ENCODE peak calls at places on chromosomes 3 and 15, in five cellular contexts. L, J, B, U and Q are unnamed samples.

GRCh38 chr15:86273309-86273708 is 193.6 kb downstream of the AGBL1 start:
- DNase-seq in L (no peak), J (no peak), B (no peak), U (no peak), Q (no peak)

GRCh38 chr3:88219138-88219792 is 69.5 kb downstream of the C3orf38 start:
- DNase-seq in L (peak), J (peak), B (peak), U (peak), Q (peak)

GRCh38 chr3:110413807-110414748 is 657.5 kb upstream of the NECTIN3 start:
- DNase-seq in L (peak), J (peak), B (peak), U (no peak), Q (no peak)

GRCh38 chr3:3170998-3171397 is 8.5 kb downstream of the CRBN start:
- DNase-seq in L (peak), J (peak), B (peak), U (peak), Q (peak)

GRCh38 chr15:68637755-68638405 is 59.1 kb downstream of the CORO2B start:
- DNase-seq in L (peak), J (peak), B (peak), U (no peak), Q (no peak)

GRCh38 chr3:191136347-191136746 is 62.7 kb upstream of the OSTN start:
- DNase-seq in L (peak), J (peak), B (peak), U (no peak), Q (no peak)

GRCh38 chr3:174581551-174581950 is 277.6 kb upstream of the NAALADL2 start:
- DNase-seq in L (no peak), J (peak), B (peak), U (no peak), Q (no peak)

GRCh38 chr3:4438296-4438695 is 28.8 kb downstream of the SUMF1 start:
- DNase-seq in L (no peak), J (no peak), B (no peak), U (no peak), Q (no peak)

GRCh38 chr15:96333194-96334016 is 2.9 kb downstream of the NR2F2 start:
- DNase-seq in L (no peak), J (peak), B (peak), U (peak), Q (no peak)

GRCh38 chr3:1214928-1215327 is 122.1 kb downstream of the CNTN6 start:
- DNase-seq in L (peak), J (no peak), B (peak), U (no peak), Q (no peak)

DNA sequence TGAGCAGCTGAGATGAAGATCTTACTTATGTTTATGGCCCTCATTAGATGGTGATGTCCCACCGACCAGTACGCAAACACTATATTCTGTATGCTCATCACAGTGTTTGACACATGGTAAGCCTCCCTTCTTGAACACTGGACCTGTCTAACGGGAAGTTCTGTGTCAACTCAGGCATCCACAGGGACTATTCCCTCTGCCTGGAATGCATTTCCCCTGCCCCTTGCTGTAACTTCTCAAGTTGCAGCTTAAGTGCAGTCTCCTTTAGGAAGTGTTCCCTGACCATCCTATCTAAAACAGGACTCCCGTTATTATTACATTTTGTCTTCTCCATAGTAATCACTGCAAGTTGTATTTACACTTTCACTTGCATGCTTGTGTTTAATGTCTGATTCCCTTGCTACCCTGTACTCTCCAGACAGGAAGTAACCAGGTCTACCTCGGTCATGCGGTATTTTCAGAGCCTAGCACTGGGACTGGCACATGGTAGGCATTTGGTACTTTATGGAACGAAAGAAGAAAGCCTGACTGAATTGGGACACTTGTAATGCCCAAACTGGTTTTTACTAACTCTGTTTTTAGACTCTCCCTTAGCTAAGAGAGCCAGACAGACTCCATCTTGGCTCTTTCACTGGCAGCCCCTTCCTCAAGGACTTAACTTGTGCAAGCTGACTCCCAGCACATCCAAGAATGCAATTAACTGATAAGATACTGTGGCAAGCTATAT is 8.7 kb downstream of the DET1 start:
- DNase-seq in L (no peak), J (no peak), B (no peak), U (no peak), Q (no peak)
- H3K9ac ChIP-seq in L (no peak), J (no peak), B (no peak), U (no peak), Q (no peak)

DNA sequence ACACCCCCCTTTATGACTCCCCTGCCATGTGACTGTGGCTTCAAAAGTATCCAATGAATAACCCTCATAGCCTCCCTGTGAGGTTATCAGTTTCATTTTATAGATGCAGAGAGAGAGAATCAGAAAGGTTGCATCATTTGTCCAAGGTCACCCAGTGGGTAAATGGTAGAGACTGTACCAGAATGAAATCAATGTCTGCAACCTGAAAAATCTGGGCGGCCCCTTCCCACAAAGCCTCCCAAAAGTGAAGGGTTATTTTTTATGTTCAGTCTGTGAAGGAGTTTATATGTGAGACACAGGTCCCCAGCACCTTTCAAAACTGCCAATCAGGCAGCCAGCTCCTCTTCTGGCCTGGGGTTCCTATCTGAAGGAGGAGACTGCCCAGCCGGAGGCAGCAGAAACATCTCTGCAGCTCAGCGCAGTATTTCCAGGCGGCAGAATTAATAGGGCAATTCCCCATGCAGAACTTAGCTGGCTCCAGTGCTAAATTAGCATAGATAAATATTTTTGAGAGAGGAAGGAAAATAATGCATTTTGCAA is 130.8 kb upstream of the PRR20G start:
- DNase-seq in L (no peak), J (no peak), B (no peak), U (no peak), Q (no peak)
- H3K27ac ChIP-seq in L (no peak), J (no peak), B (no peak), U (no peak), Q (no peak)

DNA sequence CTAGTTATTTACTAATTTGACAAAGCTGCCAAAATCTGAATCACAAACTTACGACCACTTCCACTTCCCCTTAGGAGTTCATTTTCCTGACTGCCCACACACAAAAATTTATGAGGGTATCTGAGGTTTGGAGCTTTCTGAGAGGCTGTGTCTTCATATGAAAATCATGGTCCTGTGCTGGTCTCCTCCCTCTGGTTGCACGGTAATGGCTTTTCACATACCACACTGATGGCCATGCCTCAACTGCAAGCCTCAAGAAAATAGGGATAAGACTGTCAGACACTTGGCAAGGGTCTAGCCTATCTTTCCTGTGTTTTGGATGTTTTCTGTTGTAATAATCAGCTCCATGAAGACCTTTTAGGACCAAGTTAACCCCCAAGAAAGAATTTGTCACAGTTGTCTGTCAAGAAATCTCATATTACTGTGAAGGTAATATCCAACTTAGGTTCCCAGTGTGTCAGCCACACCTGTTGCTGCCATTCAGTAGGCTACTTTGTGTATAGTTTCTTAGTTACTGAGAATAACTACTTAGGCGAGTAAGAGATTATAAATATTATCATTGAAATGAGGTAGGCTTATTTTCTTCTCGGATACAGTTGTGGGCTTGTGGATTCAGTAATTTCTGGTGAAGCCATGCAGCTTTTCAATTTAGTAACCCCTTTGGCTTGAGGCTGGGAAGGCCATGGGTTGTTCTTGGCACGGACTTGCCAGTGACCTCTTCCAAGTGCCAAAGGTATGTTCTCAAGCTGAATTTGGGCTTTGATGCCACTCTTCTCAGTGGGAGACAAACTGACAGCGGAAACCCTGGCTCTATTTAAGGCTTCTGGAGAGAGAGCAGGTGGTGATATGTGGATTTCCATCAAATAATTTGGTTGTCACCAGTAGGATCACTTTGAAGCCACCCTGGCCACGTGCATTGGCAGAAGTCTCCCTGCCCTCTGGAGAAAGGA is 101.1 kb downstream of the RYR3 start:
- DNase-seq in L (no peak), J (no peak), B (no peak), U (no peak), Q (no peak)
- H3K9ac ChIP-seq in L (no peak), J (no peak), B (no peak), U (no peak), Q (no peak)

GRCh38 chr3:37952564-37952963 is 38.0 kb upstream of the VILL start:
- DNase-seq in L (peak), J (peak), B (no peak), U (no peak), Q (no peak)
- H3K27ac ChIP-seq in L (no peak), J (no peak), B (no peak), U (no peak), Q (no peak)

GRCh38 chr3:126102011-126102410 is 18.1 kb upstream of the SLC41A3 start:
- DNase-seq in L (no peak), J (no peak), B (no peak), U (no peak), Q (no peak)
- H3K9ac ChIP-seq in L (no peak), J (no peak), B (peak), U (no peak), Q (no peak)